ENCODE peak calls at places on chromosomes 4 and X, in five cellular contexts. One of them, this sample, is unnamed.

GRCh38 chr4:7761720-7762119 is 177.9 kb downstream of the AFAP1 start:
- DNase-seq in NCI-H1092: no peak
- DNase-seq in astrocyte of the spinal cord: no peak
- DNase-seq in fibroblast of pulmonary artery: peak; percentile 60
- DNase-seq in ACHN: peak; percentile 35
- DNase-seq in this sample: peak; percentile 49

GRCh38 chrX:136130931-136131843 is 16.1 kb upstream of the FHL1 start:
- DNase-seq in ACHN: no peak
- DNase-seq in NCI-H1092: no peak
- DNase-seq in astrocyte of the spinal cord: peak; percentile 90
- DNase-seq in fibroblast of pulmonary artery: peak; percentile 84
- DNase-seq in this sample: peak; percentile 45

GRCh38 chr4:54554339-54554990 is 103.3 kb upstream of the KIT start:
- DNase-seq in ACHN: no peak
- DNase-seq in NCI-H1092: no peak
- DNase-seq in astrocyte of the spinal cord: no peak
- DNase-seq in fibroblast of pulmonary artery: no peak
- DNase-seq in this sample: no peak

GRCh38 chr4:126977306-126977705 is 655.5 kb upstream of the INTU start:
- DNase-seq in ACHN: no peak
- DNase-seq in fibroblast of pulmonary artery: peak; percentile 16
- DNase-seq in NCI-H1092: no peak
- DNase-seq in astrocyte of the spinal cord: no peak
- DNase-seq in this sample: no peak

GRCh38 chrX:7086384-7086783 is 61.1 kb upstream of the STS start:
- DNase-seq in astrocyte of the spinal cord: no peak
- DNase-seq in fibroblast of pulmonary artery: no peak
- DNase-seq in ACHN: no peak
- DNase-seq in NCI-H1092: no peak
- DNase-seq in this sample: no peak

GRCh38 chr4:117560329-117560728 is 474.0 kb upstream of the NDST3 start:
- DNase-seq in NCI-H1092: no peak
- DNase-seq in ACHN: peak; percentile 54
- DNase-seq in fibroblast of pulmonary artery: peak; percentile 1
- DNase-seq in astrocyte of the spinal cord: peak; percentile 65
- DNase-seq in this sample: no peak

GRCh38 chrX:39011454-39012204 is 210.4 kb downstream of the MID1IP1 start:
- DNase-seq in NCI-H1092: no peak
- DNase-seq in astrocyte of the spinal cord: no peak
- DNase-seq in ACHN: no peak
- DNase-seq in fibroblast of pulmonary artery: no peak
- DNase-seq in this sample: no peak

GRCh38 chr4:113540859-113541258 is 220.7 kb downstream of the CAMK2D start:
- DNase-seq in astrocyte of the spinal cord: peak; percentile 42
- DNase-seq in NCI-H1092: no peak
- DNase-seq in fibroblast of pulmonary artery: peak; percentile 71
- DNase-seq in ACHN: no peak
- DNase-seq in this sample: no peak

GRCh38 chr4:28636971-28637370 is 1776.3 kb downstream of the STIM2 start:
- DNase-seq in astrocyte of the spinal cord: no peak
- DNase-seq in fibroblast of pulmonary artery: no peak
- DNase-seq in ACHN: no peak
- DNase-seq in NCI-H1092: no peak
- DNase-seq in this sample: no peak